ENCODE peak calls at places on chromosome 3, in five cellular contexts. One of them, this sample, is unnamed.

GRCh38 chr3:147400111-147400510 is 6.2 kb downstream of the ZIC4 start:
- DNase-seq in AG08396: no peak
- DNase-seq in HFF-Myc: no peak
- DNase-seq in AG20443: peak; percentile 19
- DNase-seq in activated T-cell treated with anti-CD3 and anti-CD28 coated beads, Interleukin-2, amount 50 U/mL, for 48 hours: no peak
- DNase-seq in this sample: no peak

GRCh38 chr3:146100825-146101444 is 60.0 kb downstream of the PLOD2 start:
- DNase-seq in HFF-Myc: no peak
- DNase-seq in AG20443: no peak
- DNase-seq in activated T-cell treated with anti-CD3 and anti-CD28 coated beads, Interleukin-2, amount 50 U/mL, for 48 hours: no peak
- DNase-seq in AG08396: no peak
- DNase-seq in this sample: no peak

GRCh38 chr3:16692486-16693378 is 87.5 kb upstream of the DAZL start:
- DNase-seq in activated T-cell treated with anti-CD3 and anti-CD28 coated beads, Interleukin-2, amount 50 U/mL, for 48 hours: no peak
- DNase-seq in AG20443: no peak
- DNase-seq in HFF-Myc: no peak
- DNase-seq in AG08396: no peak
- DNase-seq in this sample: no peak

GRCh38 chr3:12495749-12496452 is 11.6 kb downstream of the TSEN2 start:
- DNase-seq in activated T-cell treated with anti-CD3 and anti-CD28 coated beads, Interleukin-2, amount 50 U/mL, for 48 hours: no peak
- DNase-seq in HFF-Myc: no peak
- DNase-seq in AG20443: no peak
- DNase-seq in AG08396: no peak
- DNase-seq in this sample: no peak

GRCh38 chr3:133750201-133750748 is 4.1 kb downstream of the TF start:
- DNase-seq in AG20443: no peak
- DNase-seq in activated T-cell treated with anti-CD3 and anti-CD28 coated beads, Interleukin-2, amount 50 U/mL, for 48 hours: no peak
- DNase-seq in AG08396: no peak
- DNase-seq in HFF-Myc: no peak
- DNase-seq in this sample: no peak

GRCh38 chr3:37687966-37688365 is 173.7 kb upstream of the CTDSPL start:
- DNase-seq in AG08396: no peak
- DNase-seq in HFF-Myc: no peak
- DNase-seq in AG20443: no peak
- DNase-seq in activated T-cell treated with anti-CD3 and anti-CD28 coated beads, Interleukin-2, amount 50 U/mL, for 48 hours: no peak
- DNase-seq in this sample: no peak

GRCh38 chr3:183515968-183516851 is 39.3 kb downstream of the KLHL6 start:
- DNase-seq in HFF-Myc: no peak
- DNase-seq in AG08396: no peak
- DNase-seq in AG20443: no peak
- DNase-seq in activated T-cell treated with anti-CD3 and anti-CD28 coated beads, Interleukin-2, amount 50 U/mL, for 48 hours: peak; percentile 56
- DNase-seq in this sample: no peak

GRCh38 chr3:33061782-33062181 is 35.2 kb downstream of the GLB1 start:
- DNase-seq in HFF-Myc: peak; percentile 69
- DNase-seq in AG08396: no peak
- DNase-seq in activated T-cell treated with anti-CD3 and anti-CD28 coated beads, Interleukin-2, amount 50 U/mL, for 48 hours: peak; percentile 46
- DNase-seq in AG20443: peak; percentile 58
- DNase-seq in this sample: no peak

GRCh38 chr3:10928396-10928960 is 64.1 kb upstream of the SLC6A1 start:
- DNase-seq in activated T-cell treated with anti-CD3 and anti-CD28 coated beads, Interleukin-2, amount 50 U/mL, for 48 hours: no peak
- DNase-seq in HFF-Myc: no peak
- DNase-seq in AG08396: no peak
- DNase-seq in AG20443: no peak
- DNase-seq in this sample: no peak

GRCh38 chr3:69282191-69282590 is 103.7 kb downstream of the FRMD4B start:
- DNase-seq in HFF-Myc: no peak
- DNase-seq in AG20443: no peak
- DNase-seq in AG08396: no peak
- DNase-seq in activated T-cell treated with anti-CD3 and anti-CD28 coated beads, Interleukin-2, amount 50 U/mL, for 48 hours: peak; percentile 77
- DNase-seq in this sample: no peak

GRCh38 chr3:183202004-183202722 is 39.6 kb upstream of the LAMP3 start:
- DNase-seq in AG08396: no peak
- DNase-seq in HFF-Myc: no peak
- DNase-seq in AG20443: no peak
- DNase-seq in activated T-cell treated with anti-CD3 and anti-CD28 coated beads, Interleukin-2, amount 50 U/mL, for 48 hours: no peak
- DNase-seq in this sample: no peak

GRCh38 chr3:177306252-177306651 is 109.0 kb upstream of the TBL1XR1 start:
- DNase-seq in AG08396: no peak
- DNase-seq in HFF-Myc: no peak
- DNase-seq in AG20443: no peak
- DNase-seq in activated T-cell treated with anti-CD3 and anti-CD28 coated beads, Interleukin-2, amount 50 U/mL, for 48 hours: no peak
- DNase-seq in this sample: no peak

GRCh38 chr3:123758081-123758564 is 126.0 kb downstream of the MYLK start:
- DNase-seq in AG08396: no peak
- DNase-seq in AG20443: peak; percentile 65
- DNase-seq in activated T-cell treated with anti-CD3 and anti-CD28 coated beads, Interleukin-2, amount 50 U/mL, for 48 hours: no peak
- DNase-seq in HFF-Myc: no peak
- DNase-seq in this sample: no peak

GRCh38 chr3:194043516-194043915 is 92.4 kb upstream of the HES1 start:
- DNase-seq in HFF-Myc: no peak
- DNase-seq in activated T-cell treated with anti-CD3 and anti-CD28 coated beads, Interleukin-2, amount 50 U/mL, for 48 hours: no peak
- DNase-seq in AG08396: peak; percentile 32
- DNase-seq in AG20443: peak; percentile 68
- DNase-seq in this sample: no peak

GRCh38 chr3:196546537-196546936 is 21.8 kb downstream of the WDR53 start:
- DNase-seq in activated T-cell treated with anti-CD3 and anti-CD28 coated beads, Interleukin-2, amount 50 U/mL, for 48 hours: no peak
- DNase-seq in AG20443: no peak
- DNase-seq in AG08396: no peak
- DNase-seq in HFF-Myc: no peak
- DNase-seq in this sample: no peak

GRCh38 chr3:132543016-132543739 is 53.9 kb upstream of the ACKR4 start:
- DNase-seq in AG20443: peak; percentile 64
- DNase-seq in HFF-Myc: peak; percentile 96
- DNase-seq in AG08396: peak; percentile 51
- DNase-seq in activated T-cell treated with anti-CD3 and anti-CD28 coated beads, Interleukin-2, amount 50 U/mL, for 48 hours: no peak
- DNase-seq in this sample: no peak

GRCh38 chr3:105368575-105369500 is 2.1 kb downstream of the ALCAM start:
- DNase-seq in AG20443: peak; percentile 34
- DNase-seq in activated T-cell treated with anti-CD3 and anti-CD28 coated beads, Interleukin-2, amount 50 U/mL, for 48 hours: peak; percentile 85
- DNase-seq in HFF-Myc: no peak
- DNase-seq in AG08396: no peak
- DNase-seq in this sample: no peak

GRCh38 chr3:126621627-126622345 is 33.1 kb downstream of the TXNRD3 start:
- DNase-seq in AG20443: no peak
- DNase-seq in activated T-cell treated with anti-CD3 and anti-CD28 coated beads, Interleukin-2, amount 50 U/mL, for 48 hours: no peak
- DNase-seq in AG08396: no peak
- DNase-seq in HFF-Myc: peak; percentile 24
- DNase-seq in this sample: no peak

GRCh38 chr3:8733332-8734094 is at the start of gene CAV3:
- DNase-seq in activated T-cell treated with anti-CD3 and anti-CD28 coated beads, Interleukin-2, amount 50 U/mL, for 48 hours: no peak
- DNase-seq in HFF-Myc: no peak
- DNase-seq in AG08396: no peak
- DNase-seq in AG20443: no peak
- DNase-seq in this sample: no peak

GRCh38 chr3:37054370-37054769 is 61.1 kb downstream of the MLH1 start:
- DNase-seq in HFF-Myc: peak; percentile 16
- DNase-seq in AG08396: peak; percentile 49
- DNase-seq in AG20443: peak; percentile 79
- DNase-seq in activated T-cell treated with anti-CD3 and anti-CD28 coated beads, Interleukin-2, amount 50 U/mL, for 48 hours: no peak
- DNase-seq in this sample: no peak

GRCh38 chr3:99901200-99901926 is 83.7 kb downstream of the CMSS1 start:
- DNase-seq in AG20443: peak; percentile 38
- DNase-seq in HFF-Myc: peak; percentile 80
- DNase-seq in AG08396: no peak
- DNase-seq in activated T-cell treated with anti-CD3 and anti-CD28 coated beads, Interleukin-2, amount 50 U/mL, for 48 hours: no peak
- DNase-seq in this sample: no peak

GRCh38 chr3:47266709-47267489 is 15.7 kb downstream of the KIF9 start:
- DNase-seq in HFF-Myc: peak; percentile 98
- DNase-seq in activated T-cell treated with anti-CD3 and anti-CD28 coated beads, Interleukin-2, amount 50 U/mL, for 48 hours: peak; percentile 66
- DNase-seq in AG20443: peak; percentile 87
- DNase-seq in AG08396: peak; percentile 85
- DNase-seq in this sample: no peak